ENCODE peak calls at places on chromosomes 6 and 20, in five cellular contexts. One of them, this sample, is unnamed.

GRCh38 chr6:144335315-144335861 is 50.3 kb downstream of the UTRN start:
- DNase-seq in GF-D8: peak
- DNase-seq in bronchial epithelial cell: peak
- DNase-seq in H7: no peak
- DNase-seq in stimulated activated CD4-positive, alpha-beta T cell treated with anti-CD3 and anti-CD28 coated beads, Interleukin-1b, Interleukin-23, amount 100 ng/mL, for 1 hour: no peak
- DNase-seq in this sample: peak

GRCh38 chr6:43834528-43835145 is 64.6 kb downstream of the VEGFA start:
- DNase-seq in GF-D8: no peak
- DNase-seq in bronchial epithelial cell: no peak
- DNase-seq in H7: peak
- DNase-seq in stimulated activated CD4-positive, alpha-beta T cell treated with anti-CD3 and anti-CD28 coated beads, Interleukin-1b, Interleukin-23, amount 100 ng/mL, for 1 hour: no peak
- DNase-seq in this sample: no peak

GRCh38 chr6:5025911-5026819 is 22.3 kb upstream of the RPP40 start:
- DNase-seq in GF-D8: no peak
- DNase-seq in bronchial epithelial cell: peak
- DNase-seq in H7: peak
- DNase-seq in stimulated activated CD4-positive, alpha-beta T cell treated with anti-CD3 and anti-CD28 coated beads, Interleukin-1b, Interleukin-23, amount 100 ng/mL, for 1 hour: no peak
- DNase-seq in this sample: peak

GRCh38 chr6:38554700-38555413 is 84.9 kb downstream of the BTBD9 start:
- DNase-seq in GF-D8: no peak
- DNase-seq in bronchial epithelial cell: peak
- DNase-seq in H7: no peak
- DNase-seq in stimulated activated CD4-positive, alpha-beta T cell treated with anti-CD3 and anti-CD28 coated beads, Interleukin-1b, Interleukin-23, amount 100 ng/mL, for 1 hour: no peak
- DNase-seq in this sample: no peak

GRCh38 chr20:15100506-15101160 is 763.2 kb upstream of the FLRT3 start:
- DNase-seq in GF-D8: no peak
- DNase-seq in bronchial epithelial cell: peak
- DNase-seq in H7: no peak
- DNase-seq in stimulated activated CD4-positive, alpha-beta T cell treated with anti-CD3 and anti-CD28 coated beads, Interleukin-1b, Interleukin-23, amount 100 ng/mL, for 1 hour: no peak
- DNase-seq in this sample: no peak

GRCh38 chr20:41180599-41181333 is 43.4 kb downstream of the PLCG1 start:
- DNase-seq in GF-D8: no peak
- DNase-seq in bronchial epithelial cell: no peak
- DNase-seq in H7: no peak
- DNase-seq in stimulated activated CD4-positive, alpha-beta T cell treated with anti-CD3 and anti-CD28 coated beads, Interleukin-1b, Interleukin-23, amount 100 ng/mL, for 1 hour: no peak
- DNase-seq in this sample: no peak

GRCh38 chr20:51378171-51378928 is 164.2 kb downstream of the NFATC2 start:
- DNase-seq in GF-D8: no peak
- DNase-seq in bronchial epithelial cell: no peak
- DNase-seq in H7: peak
- DNase-seq in stimulated activated CD4-positive, alpha-beta T cell treated with anti-CD3 and anti-CD28 coated beads, Interleukin-1b, Interleukin-23, amount 100 ng/mL, for 1 hour: no peak
- DNase-seq in this sample: no peak

GRCh38 chr20:57653910-57654309 is 33.7 kb upstream of the ZBP1 start:
- DNase-seq in GF-D8: no peak
- DNase-seq in bronchial epithelial cell: no peak
- DNase-seq in H7: no peak
- DNase-seq in stimulated activated CD4-positive, alpha-beta T cell treated with anti-CD3 and anti-CD28 coated beads, Interleukin-1b, Interleukin-23, amount 100 ng/mL, for 1 hour: no peak
- DNase-seq in this sample: no peak

GRCh38 chr6:119830494-119831295 is 481.1 kb upstream of the MAN1A1 start:
- DNase-seq in GF-D8: no peak
- DNase-seq in bronchial epithelial cell: peak
- DNase-seq in H7: no peak
- DNase-seq in stimulated activated CD4-positive, alpha-beta T cell treated with anti-CD3 and anti-CD28 coated beads, Interleukin-1b, Interleukin-23, amount 100 ng/mL, for 1 hour: no peak
- DNase-seq in this sample: no peak

GRCh38 chr20:41183391-41183790 is 46.0 kb downstream of the PLCG1 start:
- DNase-seq in GF-D8: no peak
- DNase-seq in bronchial epithelial cell: no peak
- DNase-seq in H7: no peak
- DNase-seq in stimulated activated CD4-positive, alpha-beta T cell treated with anti-CD3 and anti-CD28 coated beads, Interleukin-1b, Interleukin-23, amount 100 ng/mL, for 1 hour: no peak
- DNase-seq in this sample: no peak

GRCh38 chr6:54910326-54910952 is 63.9 kb downstream of the FAM83B start:
- DNase-seq in GF-D8: no peak
- DNase-seq in bronchial epithelial cell: no peak
- DNase-seq in H7: no peak
- DNase-seq in stimulated activated CD4-positive, alpha-beta T cell treated with anti-CD3 and anti-CD28 coated beads, Interleukin-1b, Interleukin-23, amount 100 ng/mL, for 1 hour: no peak
- DNase-seq in this sample: no peak

GRCh38 chr6:154113392-154113791 is 74.4 kb downstream of the OPRM1 start:
- DNase-seq in GF-D8: no peak
- DNase-seq in bronchial epithelial cell: peak
- DNase-seq in H7: no peak
- DNase-seq in stimulated activated CD4-positive, alpha-beta T cell treated with anti-CD3 and anti-CD28 coated beads, Interleukin-1b, Interleukin-23, amount 100 ng/mL, for 1 hour: no peak
- DNase-seq in this sample: no peak

GRCh38 chr6:155291291-155291690 is 23.0 kb downstream of the TFB1M start:
- DNase-seq in GF-D8: no peak
- DNase-seq in bronchial epithelial cell: no peak
- DNase-seq in H7: no peak
- DNase-seq in stimulated activated CD4-positive, alpha-beta T cell treated with anti-CD3 and anti-CD28 coated beads, Interleukin-1b, Interleukin-23, amount 100 ng/mL, for 1 hour: no peak
- DNase-seq in this sample: no peak

GRCh38 chr6:75333811-75334210 is 49.2 kb upstream of the TMEM30A start:
- DNase-seq in GF-D8: no peak
- DNase-seq in bronchial epithelial cell: no peak
- DNase-seq in H7: no peak
- DNase-seq in stimulated activated CD4-positive, alpha-beta T cell treated with anti-CD3 and anti-CD28 coated beads, Interleukin-1b, Interleukin-23, amount 100 ng/mL, for 1 hour: no peak
- DNase-seq in this sample: no peak

GRCh38 chr6:98836025-98836961 is 1.9 kb downstream of the POU3F2 start:
- DNase-seq in GF-D8: no peak
- DNase-seq in bronchial epithelial cell: no peak
- DNase-seq in H7: peak
- DNase-seq in stimulated activated CD4-positive, alpha-beta T cell treated with anti-CD3 and anti-CD28 coated beads, Interleukin-1b, Interleukin-23, amount 100 ng/mL, for 1 hour: no peak
- DNase-seq in this sample: no peak

GRCh38 chr6:140956567-140957306 is 1176.0 kb upstream of the GJE1 start:
- DNase-seq in GF-D8: no peak
- DNase-seq in bronchial epithelial cell: peak
- DNase-seq in H7: no peak
- DNase-seq in stimulated activated CD4-positive, alpha-beta T cell treated with anti-CD3 and anti-CD28 coated beads, Interleukin-1b, Interleukin-23, amount 100 ng/mL, for 1 hour: no peak
- DNase-seq in this sample: no peak

GRCh38 chr6:30075094-30075986 is at the start of gene RNF39:
- DNase-seq in GF-D8: no peak
- DNase-seq in bronchial epithelial cell: peak
- DNase-seq in H7: peak
- DNase-seq in stimulated activated CD4-positive, alpha-beta T cell treated with anti-CD3 and anti-CD28 coated beads, Interleukin-1b, Interleukin-23, amount 100 ng/mL, for 1 hour: no peak
- DNase-seq in this sample: no peak

This sample was measured in GDM1.